ENCODE peak calls at places on chromosomes 12 and 14, in six cellular contexts. M is GF-D8; L is stimulated activated CD4-positive, alpha-beta T cell treated with anti-CD3 and anti-CD28 coated beads, Interleukin-1b, Interleukin-23, amount 100 ng/mL, for 24 hours; H is AG09309; G is HTR-8/SVneo; A is substantia nigra. V is an unnamed sample.

GRCh38 chr12:91810077-91810476 is 335.6 kb downstream of the BTG1 start:
- DNase-seq in M (no peak), L (no peak), H (no peak), G (no peak), A (no peak), V (no peak)

GRCh38 chr12:121776190-121777098 is 17.0 kb downstream of the RHOF start:
- DNase-seq in M (no peak), L (peak), H (no peak), G (no peak), A (peak), V (peak)

GRCh38 chr14:69483765-69484443 is 624 bp upstream of the PLEKHD1 start:
- DNase-seq in M (no peak), L (no peak), H (no peak), G (peak), A (no peak), V (no peak)

GRCh38 chr14:96083667-96084320 is 44.6 kb downstream of the C14orf132 start:
- DNase-seq in M (no peak), L (no peak), H (no peak), G (no peak), A (peak), V (no peak)

GRCh38 chr12:132771126-132771838 is 9.7 kb upstream of the ANKLE2 start:
- DNase-seq in M (peak), L (no peak), H (peak), G (no peak), A (no peak), V (peak)

GRCh38 chr12:12007001-12007712 is 63.6 kb upstream of the BCL2L14 start:
- DNase-seq in M (no peak), L (no peak), H (no peak), G (no peak), A (no peak), V (peak)

GRCh38 chr12:67716817-67717216 is 68.3 kb downstream of the DYRK2 start:
- DNase-seq in M (no peak), L (no peak), H (no peak), G (no peak), A (no peak), V (no peak)

GRCh38 chr14:41549282-41549681 is 57.4 kb upstream of the LRFN5 start:
- DNase-seq in M (no peak), L (no peak), H (no peak), G (no peak), A (no peak), V (no peak)

GRCh38 chr14:96104469-96105057 is 65.4 kb downstream of the C14orf132 start:
- DNase-seq in M (no peak), L (no peak), H (peak), G (peak), A (no peak), V (no peak)

GRCh38 chr12:72346331-72346944 is 74.3 kb downstream of the TRHDE start:
- DNase-seq in M (peak), L (no peak), H (peak), G (peak), A (peak), V (no peak)

GRCh38 chr14:71371711-71372396 is 464.6 kb downstream of the PCNX1 start:
- DNase-seq in M (no peak), L (no peak), H (no peak), G (peak), A (no peak), V (no peak)

GRCh38 chr14:65462411-65462810 is 49.9 kb downstream of the FUT8 start:
- DNase-seq in M (no peak), L (no peak), H (peak), G (peak), A (no peak), V (no peak)

GRCh38 chr14:53596845-53597525 is 359.6 kb downstream of the BMP4 start:
- DNase-seq in M (no peak), L (no peak), H (no peak), G (no peak), A (no peak), V (no peak)

GRCh38 chr12:16602412-16602811 is 3.5 kb downstream of the LMO3 start:
- DNase-seq in M (no peak), L (no peak), H (no peak), G (no peak), A (no peak), V (no peak)

GRCh38 chr12:52199294-52199920 is 7.6 kb upstream of the KRT80 start:
- DNase-seq in M (no peak), L (no peak), H (no peak), G (no peak), A (no peak), V (no peak)

GRCh38 chr12:131950182-131950913 is 606 bp downstream of the EP400 start:
- DNase-seq in M (no peak), L (no peak), H (no peak), G (no peak), A (no peak), V (peak)

GRCh38 chr14:100692859-100693558 is 33.7 kb upstream of the DLK1 start:
- DNase-seq in M (no peak), L (no peak), H (peak), G (peak), A (no peak), V (no peak)

GRCh38 chr12:89208661-89209096 is 143.6 kb downstream of the DUSP6 start:
- DNase-seq in M (no peak), L (no peak), H (no peak), G (no peak), A (no peak), V (no peak)

GRCh38 chr12:113231275-113232231 is 10.3 kb downstream of the TPCN1 start:
- DNase-seq in M (no peak), L (no peak), H (no peak), G (no peak), A (no peak), V (no peak)

GRCh38 chr12:119713551-119714031 is 45.7 kb downstream of the PRKAB1 start:
- DNase-seq in M (no peak), L (no peak), H (no peak), G (no peak), A (peak), V (no peak)

GRCh38 chr12:3456809-3457208 is 34.2 kb upstream of the PRMT8 start:
- DNase-seq in M (no peak), L (no peak), H (no peak), G (no peak), A (no peak), V (no peak)

GRCh38 chr12:13376627-13377373 is 180.3 kb downstream of the EMP1 start:
- DNase-seq in M (no peak), L (no peak), H (no peak), G (no peak), A (no peak), V (no peak)

GRCh38 chr12:50224026-50224692 is 57.0 kb upstream of the CERS5 start:
- DNase-seq in M (no peak), L (no peak), H (no peak), G (peak), A (no peak), V (peak)

GRCh38 chr14:66003082-66003740 is 483.0 kb upstream of the CCDC196 start:
- DNase-seq in M (no peak), L (no peak), H (no peak), G (no peak), A (no peak), V (no peak)

GRCh38 chr12:68497702-68498101 is 113.0 kb upstream of the RAP1B start:
- DNase-seq in M (no peak), L (no peak), H (peak), G (peak), A (no peak), V (no peak)

GRCh38 chr12:13941258-13942249 is 39.8 kb downstream of the GRIN2B start:
- DNase-seq in M (no peak), L (no peak), H (no peak), G (peak), A (no peak), V (no peak)

GRCh38 chr12:96810057-96810456 is 97.0 kb upstream of the NEDD1 start:
- DNase-seq in M (no peak), L (no peak), H (no peak), G (no peak), A (no peak), V (no peak)

GRCh38 chr12:94977766-94978468 is 25.6 kb downstream of the NDUFA12 start:
- DNase-seq in M (no peak), L (no peak), H (no peak), G (no peak), A (no peak), V (no peak)

GRCh38 chr12:2625267-2625666 is 169.5 kb upstream of the FKBP4 start:
- DNase-seq in M (no peak), L (no peak), H (no peak), G (no peak), A (no peak), V (no peak)

GRCh38 chr14:28763914-28764848 is 2.4 kb upstream of the FOXG1 start:
- DNase-seq in M (no peak), L (no peak), H (no peak), G (no peak), A (no peak), V (no peak)

GRCh38 chr14:92439551-92440344 is 73.8 kb upstream of the RIN3 start:
- DNase-seq in M (no peak), L (no peak), H (no peak), G (no peak), A (no peak), V (no peak)

GRCh38 chr14:20836668-20837338 is 34.2 kb upstream of the RNASE1 start:
- DNase-seq in M (no peak), L (no peak), H (no peak), G (no peak), A (no peak), V (no peak)

GRCh38 chr12:131959641-131960589 is 10.2 kb downstream of the EP400 start:
- DNase-seq in M (no peak), L (no peak), H (no peak), G (no peak), A (no peak), V (no peak)

GRCh38 chr14:84108746-84109457 is 1421.0 kb upstream of the FLRT2 start:
- DNase-seq in M (no peak), L (no peak), H (no peak), G (no peak), A (no peak), V (no peak)

GRCh38 chr14:104276435-104276834 is 138.0 kb downstream of the KIF26A start:
- DNase-seq in M (no peak), L (no peak), H (no peak), G (no peak), A (no peak), V (no peak)

GRCh38 chr14:101922866-101923265 is 41.5 kb upstream of the DYNC1H1 start:
- DNase-seq in M (no peak), L (no peak), H (no peak), G (no peak), A (no peak), V (no peak)

GRCh38 chr14:96805906-96806305 is 8.7 kb downstream of the VRK1 start:
- DNase-seq in M (no peak), L (no peak), H (no peak), G (no peak), A (peak), V (no peak)

GRCh38 chr12:6434205-6435180 is 10.3 kb upstream of the CD27 start:
- DNase-seq in M (no peak), L (no peak), H (no peak), G (no peak), A (no peak), V (no peak)

GRCh38 chr14:91399868-91400640 is 17.6 kb downstream of the CCDC88C start:
- DNase-seq in M (no peak), L (no peak), H (no peak), G (no peak), A (no peak), V (no peak)